ENCODE peak calls at places on chromosomes 7 and 10, in eight cellular contexts. K is CD4-positive, alpha-beta T cell; P is CD8-positive, alpha-beta memory T cell; X is SK-N-SH; A is Peyer's patch; G is adrenal gland; W is CD4-positive, alpha-beta memory T cell; F is SK-N-MC. Z is an unnamed sample. For H3K9me3, the result is how much of the 10 kb centered on the place peaks cover.

GRCh38 chr10:1674501-1674900 is 62.8 kb downstream of the ADARB2 start:
- DNase-seq in K (no peak), P (no peak), X (no peak), A (peak), G (no peak), W (no peak), F (no peak), Z (no peak)

GRCh38 chr10:74913321-74913980 is 87.1 kb downstream of the KAT6B start:
- DNase-seq in K (no peak), P (no peak), X (no peak), A (no peak), G (no peak), W (no peak), F (no peak), Z (no peak)

GRCh38 chr7:49433794-49434193 is 339.6 kb upstream of the VWC2 start:
- DNase-seq in K (no peak), P (no peak), X (no peak), A (no peak), G (no peak), W (no peak), F (no peak), Z (no peak)

GRCh38 chr7:38222481-38223096 is 44.5 kb downstream of the STARD3NL start:
- DNase-seq in K (no peak), P (no peak), X (peak), A (no peak), G (no peak), W (no peak), F (peak), Z (no peak)

GRCh38 chr7:43480581-43480980 is 102.3 kb upstream of the STK17A start:
- DNase-seq in K (no peak), P (no peak), X (no peak), A (no peak), G (no peak), W (no peak), F (no peak), Z (no peak)

GRCh38 chr7:75881436-75882095 is 2.7 kb downstream of the RHBDD2 start:
- DNase-seq in K (no peak), P (no peak), X (no peak), A (no peak), G (no peak), W (no peak), F (no peak), Z (no peak)

GRCh38 chr7:100837099-100837836 is 9.9 kb upstream of the EPHB4 start:
- DNase-seq in K (peak), P (peak), X (peak), A (peak), G (peak), W (peak), F (peak), Z (peak)

GRCh38 chr10:98367626-98368451 is 47.1 kb downstream of the PYROXD2 start:
- DNase-seq in K (no peak), P (no peak), X (no peak), A (no peak), G (no peak), W (no peak), F (no peak), Z (no peak)

GRCh38 chr7:120985130-120985758 is 3.3 kb upstream of the CPED1 start:
- DNase-seq in K (no peak), P (no peak), X (peak), A (no peak), G (no peak), W (no peak), F (no peak), Z (no peak)

GRCh38 chr7:74482629-74483401 is 29.1 kb downstream of the GTF2IRD1 start:
- DNase-seq in K (no peak), P (no peak), X (no peak), A (no peak), G (peak), W (no peak), F (peak), Z (peak)

GRCh38 chr10:34908472-34908871 is 93.4 kb upstream of the PARD3 start:
- DNase-seq in K (no peak), P (no peak), X (peak), A (peak), G (no peak), W (no peak), F (peak), Z (no peak)

GRCh38 chr7:117247809-117248208 is 75.0 kb downstream of the WNT2 start:
- DNase-seq in K (no peak), P (no peak), X (no peak), A (no peak), G (no peak), W (no peak), F (no peak), Z (no peak)

GRCh38 chr7:116591202-116592040 is 66.6 kb downstream of the CAV1 start:
- DNase-seq in K (no peak), P (no peak), X (peak), A (no peak), G (no peak), W (no peak), F (no peak), Z (no peak)

GRCh38 chr7:30476401-30477145 is 2.0 kb downstream of the NOD1 start:
- DNase-seq in K (no peak), P (no peak), X (no peak), A (no peak), G (no peak), W (no peak), F (no peak), Z (no peak)

GRCh38 chr10:50382576-50383023 is 131.3 kb upstream of the ASAH2 start:
- DNase-seq in K (no peak), P (no peak), X (no peak), A (no peak), G (no peak), W (no peak), F (no peak), Z (no peak)

GRCh38 chr7:107236857-107237256 is 68.1 kb downstream of the HBP1 start:
- DNase-seq in K (no peak), P (no peak), X (no peak), A (no peak), G (no peak), W (no peak), F (no peak), Z (no peak)

GRCh38 chr7:99407849-99408346 is 499 bp downstream of the PDAP1 start:
- DNase-seq in K (no peak), P (peak), X (peak), A (peak), G (peak), W (peak), F (no peak), Z (no peak)

GRCh38 chr7:5657901-5658300 is 123.6 kb downstream of the RNF216 start:
- DNase-seq in K (no peak), P (no peak), X (no peak), A (no peak), G (no peak), W (no peak), F (no peak), Z (no peak)

DNA sequence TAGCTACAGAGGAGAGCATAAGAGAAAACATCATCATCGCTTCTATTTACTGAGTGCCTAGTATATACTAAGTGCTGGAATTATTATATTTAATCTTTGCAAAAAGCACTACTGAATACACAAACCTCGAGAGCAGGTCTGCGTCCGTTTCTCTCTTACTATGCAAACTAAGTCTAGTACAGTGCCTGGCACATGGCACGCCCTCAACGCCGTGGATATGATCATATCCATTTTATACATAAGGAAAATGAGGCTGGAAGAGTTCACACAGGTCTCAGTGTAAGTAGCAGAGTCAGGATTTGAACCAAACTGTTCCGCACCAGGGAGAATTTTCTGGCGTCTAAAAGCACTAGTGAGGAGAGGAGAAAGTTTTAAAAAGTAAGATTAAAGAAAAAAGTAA is 17.6 kb downstream of the MXI1 start:
- DNase-seq in K (no peak), P (no peak), X (no peak), A (no peak), G (no peak), W (no peak), F (no peak), Z (no peak)
- H3K27ac ChIP-seq in K (peak), P (no peak), X (peak), A (peak), G (peak), W (no peak), F (peak), Z (peak)

DNA sequence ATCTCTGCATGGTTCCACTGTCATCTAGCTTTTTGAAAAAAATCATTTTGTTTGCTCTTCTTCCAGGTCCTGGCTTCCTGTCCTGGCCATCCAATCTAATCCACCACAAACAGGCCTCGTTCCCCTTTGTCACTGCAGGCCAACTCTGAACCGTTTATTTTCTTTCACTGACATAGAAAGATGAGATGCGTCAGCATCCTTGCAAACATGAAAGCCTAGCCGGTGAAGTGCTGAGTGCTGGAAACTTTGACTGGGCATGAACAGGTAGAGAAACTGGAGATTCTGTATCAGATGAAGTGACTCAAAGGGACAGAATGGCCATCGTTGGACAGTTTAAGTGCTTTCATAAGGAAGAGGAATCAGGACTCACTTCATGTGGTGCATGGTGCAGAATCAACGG is 1247.8 kb downstream of the TYW1 start:
- DNase-seq in K (no peak), P (no peak), X (no peak), A (no peak), G (no peak), W (no peak), F (no peak), Z (no peak)
- H3K9me3 ChIP-seq in K (under half), P (under half), X (under half), A (under half), G (under half), W (under half), F (under half), Z (under half)

DNA sequence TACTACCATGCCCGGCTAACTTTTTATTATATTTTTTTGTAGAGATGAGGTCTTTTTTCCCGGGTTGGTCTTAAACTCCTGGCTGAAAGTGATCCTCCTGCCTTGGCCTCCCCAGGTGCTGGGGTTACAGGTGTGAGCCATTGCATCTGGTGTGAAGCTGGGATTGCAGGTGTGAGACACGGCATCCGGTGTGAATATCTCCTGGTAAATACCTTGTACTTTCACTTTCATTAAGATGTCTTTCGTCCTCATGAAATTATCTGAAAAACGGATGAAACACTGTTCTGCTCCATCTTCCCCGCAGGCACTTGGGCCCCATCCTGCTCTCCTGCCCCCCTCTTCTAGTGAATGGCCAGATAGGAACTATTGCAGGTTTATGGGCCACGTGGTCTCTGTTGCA is 60.1 kb upstream of the CCZ1B start:
- DNase-seq in K (no peak), P (no peak), X (no peak), A (no peak), G (no peak), W (no peak), F (no peak), Z (no peak)
- H3K27ac ChIP-seq in K (no peak), P (no peak), X (no peak), A (no peak), G (no peak), W (no peak), F (no peak), Z (no peak)

GRCh38 chr7:57487957-57488356 is 38.0 kb downstream of the ZNF716 start:
- DNase-seq in K (no peak), P (no peak), X (no peak), A (no peak), G (no peak), W (no peak), F (no peak), Z (no peak)
- H3K9me3 ChIP-seq in K (under half), P (under half), X (under half), A (under half), G (under half), W (under half), F (under half), Z (under half)

GRCh38 chr7:104327963-104328307 is 468 bp upstream of the LHFPL3 start:
- DNase-seq in K (no peak), P (no peak), X (no peak), A (no peak), G (no peak), W (no peak), F (no peak), Z (no peak)
- H3K27ac ChIP-seq in K (no peak), P (no peak), X (no peak), A (no peak), G (no peak), W (no peak), F (no peak), Z (no peak)

DNA sequence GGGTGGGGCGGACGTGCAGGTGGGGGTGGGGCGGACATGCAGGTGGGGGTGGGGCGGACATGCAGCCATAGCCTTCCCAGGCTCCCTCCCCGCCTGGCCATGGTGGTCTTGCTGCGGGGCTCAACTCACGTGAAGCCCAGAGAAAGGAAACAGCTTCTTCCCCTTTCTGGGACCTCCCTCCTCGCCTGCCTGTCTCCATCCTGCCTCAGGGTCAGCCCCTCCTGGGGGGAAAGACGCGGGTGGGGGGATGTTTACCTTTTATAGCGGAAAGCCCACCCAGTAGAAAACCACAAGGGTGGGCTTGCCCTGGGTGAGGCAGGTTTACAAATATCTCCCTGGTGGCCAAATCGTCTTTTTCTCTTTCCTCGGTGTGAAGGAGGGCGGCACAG is 520.0 kb downstream of the GLRX3 start:
- DNase-seq in K (no peak), P (no peak), X (no peak), A (no peak), G (no peak), W (no peak), F (no peak), Z (no peak)
- H3K9me3 ChIP-seq in K (under half), P (under half), X (under half), A (under half), G (under half), W (under half), F (under half), Z (under half)

DNA sequence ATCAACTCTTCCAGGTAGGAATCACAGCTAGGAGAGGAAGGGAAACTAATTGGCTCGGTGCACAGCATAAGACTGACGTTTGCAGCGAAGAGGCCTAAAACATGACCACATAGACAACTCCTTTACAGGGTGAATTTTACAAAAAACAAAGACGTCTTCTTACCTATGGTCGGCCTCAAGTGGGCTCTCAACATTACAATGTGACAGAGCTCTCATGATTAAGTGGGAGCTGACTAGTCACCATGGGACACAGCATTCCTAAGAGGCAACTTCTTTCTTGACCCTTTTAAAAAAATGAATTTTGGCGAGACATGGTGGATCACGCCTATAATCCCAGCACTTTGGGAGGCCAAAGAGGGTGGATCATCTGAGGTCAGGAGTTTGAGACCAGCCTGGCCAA is 4.6 kb downstream of the PDIA4 start:
- DNase-seq in K (no peak), P (no peak), X (no peak), A (no peak), G (no peak), W (no peak), F (no peak), Z (no peak)
- H3K27ac ChIP-seq in K (no peak), P (no peak), X (no peak), A (no peak), G (no peak), W (no peak), F (no peak), Z (no peak)

Z was measured in tibial nerve.